ENCODE peak calls at places on chromosomes 3 and 15, in five cellular contexts. R is IMR-90, X is A549, M is K562, N is HepG2. T is an unnamed sample.

GRCh38 chr3:136862953-136863352 is 945 bp downstream of the NCK1 start:
- DNase-seq in R (no peak), X (no peak), M (no peak), N (no peak), T (no peak)

GRCh38 chr3:155704771-155705559 is 39.9 kb downstream of the PLCH1 start:
- DNase-seq in R (peak), X (no peak), M (no peak), N (peak), T (no peak)

GRCh38 chr15:25738171-25738792 is 124.8 kb downstream of the ATP10A start:
- DNase-seq in R (peak), X (no peak), M (no peak), N (no peak), T (no peak)

GRCh38 chr15:63323798-63324651 is 46.6 kb downstream of the APH1B start:
- DNase-seq in R (no peak), X (no peak), M (no peak), N (peak), T (no peak)

GRCh38 chr3:54065140-54065539 is 57.2 kb upstream of the CACNA2D3 start:
- DNase-seq in R (no peak), X (no peak), M (no peak), N (no peak), T (no peak)

GRCh38 chr15:51970981-51971352 is 611 bp downstream of the LEO1 start:
- DNase-seq in R (no peak), X (no peak), M (no peak), N (no peak), T (no peak)

GRCh38 chr15:66779331-66780009 is 77.4 kb downstream of the SMAD6 start:
- DNase-seq in R (no peak), X (no peak), M (no peak), N (peak), T (no peak)

GRCh38 chr3:8488436-8488835 is 13.2 kb upstream of the LMCD1 start:
- DNase-seq in R (no peak), X (no peak), M (no peak), N (no peak), T (no peak)

GRCh38 chr3:59482684-59483083 is 432.9 kb upstream of the CFAP20DC start:
- DNase-seq in R (no peak), X (no peak), M (no peak), N (no peak), T (no peak)

GRCh38 chr15:35886765-35887164 is 340.8 kb upstream of the DPH6 start:
- DNase-seq in R (peak), X (no peak), M (no peak), N (no peak), T (no peak)

DNA sequence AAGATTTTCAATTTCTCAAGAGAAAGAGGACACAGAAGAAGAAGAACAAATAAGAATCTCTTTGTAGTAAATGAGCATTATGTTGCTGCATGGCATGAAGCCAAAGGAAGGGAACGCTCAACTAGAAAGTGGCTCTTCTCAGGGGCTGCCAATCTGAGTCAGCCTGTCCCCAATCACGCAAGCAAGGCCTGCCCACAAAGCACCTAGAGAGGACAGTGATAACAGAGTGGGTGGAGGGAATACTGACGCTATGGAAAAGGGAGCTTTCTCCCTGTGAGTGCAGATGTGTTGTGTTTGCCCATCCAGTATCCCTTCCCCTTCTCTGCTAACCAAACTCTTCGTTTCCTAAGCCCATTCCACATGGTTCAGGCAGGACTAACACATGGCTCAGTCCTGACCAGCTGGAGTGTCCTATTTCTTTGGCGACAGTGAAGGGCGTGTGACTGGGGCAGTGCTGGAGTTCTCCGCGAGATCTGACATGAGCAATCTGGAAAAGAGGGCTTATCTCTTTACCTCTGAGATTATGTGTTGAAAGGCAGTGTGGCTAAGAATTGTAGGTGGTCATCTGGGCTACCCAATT is 14.2 kb downstream of the FBN1 start:
- DNase-seq in R (peak), X (no peak), M (no peak), N (no peak), T (no peak)
- TF ChIP-seq MAFK in R (no peak), X (no peak), M (no peak), N (no peak), T (no peak)

GRCh38 chr3:159482241-159483031 is 506.2 kb upstream of the IL12A start:
- DNase-seq in R (no peak), X (no peak), M (no peak), N (no peak), T (no peak)
- TF ChIP-seq MAFK in R (no peak), X (no peak), M (no peak), N (no peak), T (no peak)

GRCh38 chr15:75107905-75108838 is 84.8 kb downstream of the PPCDC start:
- DNase-seq in R (peak), X (peak), M (no peak), N (peak), T (no peak)
- TF ChIP-seq MAFK in R (peak), X (peak), M (no peak), N (no peak), T (no peak)

GRCh38 chr3:187943677-187944390 is 198.6 kb upstream of the BCL6 start:
- DNase-seq in R (peak), X (peak), M (no peak), N (peak), T (no peak)
- TF ChIP-seq MAFK in R (no peak), X (no peak), M (no peak), N (no peak), T (no peak)

GRCh38 chr15:50872832-50873231 is 35.7 kb upstream of the AP4E1 start:
- DNase-seq in R (no peak), X (no peak), M (no peak), N (no peak), T (no peak)

GRCh38 chr15:50876260-50876988 is 32.1 kb upstream of the AP4E1 start:
- DNase-seq in R (no peak), X (no peak), M (no peak), N (no peak), T (no peak)

GRCh38 chr15:50871832-50872231 is 36.7 kb upstream of the AP4E1 start:
- DNase-seq in R (no peak), X (no peak), M (no peak), N (no peak), T (no peak)

GRCh38 chr15:50876989-50877360 is 31.5 kb upstream of the AP4E1 start:
- DNase-seq in R (peak), X (peak), M (peak), N (peak), T (peak)

DNA sequence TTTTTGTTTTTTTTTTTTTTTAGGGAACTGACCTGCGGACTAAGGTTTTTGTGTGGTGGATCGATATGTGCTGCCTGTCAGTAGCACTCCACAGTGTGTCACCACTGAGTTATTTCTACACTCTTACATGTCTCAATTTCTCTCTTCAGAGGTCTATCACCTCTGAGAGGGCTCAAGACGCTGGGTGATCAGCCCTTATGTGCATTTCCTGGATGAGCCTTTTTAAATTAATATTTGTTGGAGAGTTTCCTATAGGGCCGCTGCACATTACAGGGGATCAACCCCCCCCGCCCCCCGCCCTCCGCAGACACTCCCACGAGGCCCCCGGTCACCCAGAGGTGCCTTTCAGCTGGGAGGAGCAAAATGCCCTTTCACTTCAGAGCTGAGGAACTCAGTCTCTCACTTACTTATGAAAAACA is 34.5 kb upstream of the AP4E1 start:
- DNase-seq in R (no peak), X (no peak), M (no peak), N (peak), T (no peak)
- TF ChIP-seq MAFK in R (no peak), X (no peak), M (no peak), N (no peak), T (no peak)

T was measured in H1.